ENCODE peak calls at places on chromosomes 11 and 22, in four cellular contexts. U, H, I and J are unnamed samples.

GRCh38 chr11:14809466-14809865 is 82.6 kb downstream of the CYP2R1 start:
- DNase-seq in H (no peak), I (no peak), U (no peak), J (no peak)

GRCh38 chr11:74312321-74312720 is 881 bp upstream of the P4HA3 start:
- DNase-seq in H (no peak), I (no peak), U (no peak), J (no peak)

GRCh38 chr11:24196733-24197132 is 300.1 kb upstream of the LUZP2 start:
- DNase-seq in I (no peak), U (no peak), H (no peak), J (no peak)

GRCh38 chr22:24973867-24974266 is 21.4 kb downstream of the KIAA1671 start:
- DNase-seq in U (no peak), H (no peak), I (no peak), J (no peak)

GRCh38 chr22:23156286-23156685 is 11.0 kb downstream of the RAB36 start:
- DNase-seq in H (no peak), I (no peak), U (no peak), J (no peak)

GRCh38 chr11:97140885-97141494 is 751.2 kb downstream of the JRKL start:
- DNase-seq in U (no peak), H (no peak), I (no peak), J (no peak)

GRCh38 chr11:123093686-123094085 is 31.8 kb upstream of the HSPA8 start:
- DNase-seq in H (no peak), I (no peak), U (no peak), J (no peak)

GRCh38 chr11:17263803-17264202 is 12.7 kb upstream of the NUCB2 start:
- DNase-seq in H (no peak), I (no peak), U (no peak), J (no peak)

GRCh38 chr22:46585340-46586122 is 34.7 kb upstream of the GRAMD4 start:
- DNase-seq in H (no peak), I (no peak), U (no peak), J (no peak)

GRCh38 chr11:34154059-34154875 is 48.8 kb downstream of the NAT10 start:
- DNase-seq in U (no peak), H (no peak), I (no peak), J (no peak)

GRCh38 chr11:32893091-32893946 is 708 bp downstream of the QSER1 start:
- DNase-seq in I (peak; percentile 56), H (peak; percentile 7), U (peak; percentile 47), J (no peak)

GRCh38 chr11:86269645-86270044 is 25.1 kb downstream of the EED start:
- DNase-seq in U (no peak), H (no peak), I (no peak), J (no peak)